ENCODE peak calls at places on chromosome 9, in five cellular contexts. B is Karpas-422, M is left ventricle myocardium inferior, K is body of pancreas, C is psoas muscle. N is an unnamed sample. For H3K4me1, the result is how much of the 10 kb centered on the place peaks cover.

GRCh38 chr9:113609562-113610318 is 146.2 kb downstream of the RGS3 start:
- DNase-seq in B (no peak), M (peak), K (peak), C (peak), N (no peak)

GRCh38 chr9:89372230-89372816 is 54.0 kb downstream of the SECISBP2 start:
- DNase-seq in B (no peak), M (no peak), K (no peak), C (no peak), N (peak)

GRCh38 chr9:95131023-95131943 is 186.2 kb downstream of the FANCC start:
- DNase-seq in B (peak), M (peak), K (peak), C (peak), N (peak)

GRCh38 chr9:90309809-90310522 is 332.7 kb downstream of the DIRAS2 start:
- DNase-seq in B (peak), M (no peak), K (peak), C (no peak), N (no peak)

GRCh38 chr9:121550569-121551512 is 51.2 kb upstream of the GGTA1 start:
- DNase-seq in B (peak), M (peak), K (peak), C (peak), N (peak)

GRCh38 chr9:33114746-33115145 is 38.3 kb upstream of the SMU1 start:
- DNase-seq in B (no peak), M (no peak), K (no peak), C (no peak), N (no peak)

GRCh38 chr9:12775373-12775962 is 648 bp downstream of the LURAP1L start:
- DNase-seq in B (no peak), M (peak), K (peak), C (peak), N (no peak)

GRCh38 chr9:14428781-14429230 is 114.9 kb upstream of the NFIB start:
- DNase-seq in B (peak), M (peak), K (peak), C (peak), N (peak)

GRCh38 chr9:3475300-3476020 is 50.3 kb downstream of the RFX3 start:
- DNase-seq in B (no peak), M (no peak), K (no peak), C (no peak), N (no peak)

GRCh38 chr9:98610711-98611110 is 98.0 kb downstream of the GABBR2 start:
- DNase-seq in B (no peak), M (no peak), K (no peak), C (no peak), N (no peak)

GRCh38 chr9:118578467-118578866 is 790.8 kb downstream of the BRINP1 start:
- DNase-seq in B (no peak), M (no peak), K (no peak), C (no peak), N (no peak)

GRCh38 chr9:110370316-110370715 is 32.7 kb upstream of the TXNDC8 start:
- DNase-seq in B (no peak), M (no peak), K (no peak), C (no peak), N (no peak)

GRCh38 chr9:12463641-12464040 is 229.5 kb upstream of the TYRP1 start:
- DNase-seq in B (no peak), M (no peak), K (no peak), C (no peak), N (no peak)

GRCh38 chr9:35651964-35652828 is 1.5 kb upstream of the SIT1 start:
- DNase-seq in B (no peak), M (no peak), K (no peak), C (no peak), N (no peak)

GRCh38 chr9:96048954-96049831 is 173.7 kb downstream of the ERCC6L2 start:
- DNase-seq in B (no peak), M (peak), K (peak), C (peak), N (no peak)

GRCh38 chr9:15219511-15219910 is 87.5 kb downstream of the TTC39B start:
- DNase-seq in B (no peak), M (no peak), K (no peak), C (no peak), N (no peak)

GRCh38 chr9:16092627-16093091 is 539.8 kb downstream of the CCDC171 start:
- DNase-seq in B (no peak), M (peak), K (peak), C (peak), N (no peak)

GRCh38 chr9:137866226-137867141 is 11.1 kb upstream of the CACNA1B start:
- DNase-seq in B (no peak), M (no peak), K (no peak), C (no peak), N (no peak)

GRCh38 chr9:35510745-35511428 is 21.0 kb downstream of the RUSC2 start:
- DNase-seq in B (no peak), M (peak), K (peak), C (peak), N (no peak)

GRCh38 chr9:83707518-83707767 is 315 bp downstream of the UBQLN1 start:
- DNase-seq in B (no peak), M (no peak), K (no peak), C (peak), N (no peak)

GRCh38 chr9:98201102-98201501 is 8.7 kb upstream of the CORO2A start:
- DNase-seq in B (peak), M (no peak), K (no peak), C (no peak), N (peak)

GRCh38 chr9:110446171-110446570 is 108.5 kb upstream of the TXNDC8 start:
- DNase-seq in B (no peak), M (no peak), K (no peak), C (no peak), N (no peak)

GRCh38 chr9:79353856-79354520 is 217.8 kb upstream of the TLE4 start:
- DNase-seq in B (no peak), M (no peak), K (no peak), C (no peak), N (no peak)

GRCh38 chr9:137482094-137482781 is 23.1 kb upstream of the NSMF start:
- DNase-seq in B (no peak), M (no peak), K (peak), C (no peak), N (no peak)

GRCh38 chr9:71624728-71625127 is 143.6 kb downstream of the CEMIP2 start:
- DNase-seq in B (no peak), M (no peak), K (no peak), C (no peak), N (no peak)

GRCh38 chr9:34715639-34716215 is 5.8 kb upstream of the CCL21 start:
- DNase-seq in B (no peak), M (no peak), K (no peak), C (no peak), N (no peak)

GRCh38 chr9:107044872-107045271 is 181.9 kb downstream of the ZNF462 start:
- DNase-seq in B (peak), M (no peak), K (no peak), C (no peak), N (peak)

GRCh38 chr9:95273369-95274051 is 44.0 kb downstream of the FANCC start:
- DNase-seq in B (no peak), M (no peak), K (no peak), C (no peak), N (no peak)

GRCh38 chr9:6307551-6308096 is 20.6 kb upstream of the TPD52L3 start:
- DNase-seq in B (no peak), M (no peak), K (no peak), C (no peak), N (no peak)

GRCh38 chr9:100472725-100473261 is at the start of gene TMEFF1:
- DNase-seq in B (no peak), M (peak), K (peak), C (peak), N (peak)

GRCh38 chr9:2241875-2242741 is 227.0 kb downstream of the SMARCA2 start:
- DNase-seq in B (peak), M (peak), K (peak), C (peak), N (peak)

GRCh38 chr9:35136866-35137265 is 21.2 kb upstream of the ATOSB start:
- DNase-seq in B (no peak), M (no peak), K (no peak), C (no peak), N (no peak)

GRCh38 chr9:126164796-126165525 is 161.7 kb upstream of the MVB12B start:
- DNase-seq in B (no peak), M (no peak), K (no peak), C (no peak), N (no peak)

GRCh38 chr9:89234186-89234585 is 55.6 kb upstream of the SHC3 start:
- DNase-seq in B (no peak), M (no peak), K (no peak), C (no peak), N (no peak)

GRCh38 chr9:76463211-76463610 is 4.2 kb downstream of the GCNT1 start:
- DNase-seq in B (peak), M (no peak), K (no peak), C (no peak), N (peak)

GRCh38 chr9:105063665-105064247 is 135.8 kb upstream of the ABCA1 start:
- DNase-seq in B (no peak), M (no peak), K (peak), C (no peak), N (no peak)

GRCh38 chr9:132197856-132198550 is 36.1 kb downstream of the NTNG2 start:
- DNase-seq in B (no peak), M (no peak), K (no peak), C (no peak), N (no peak)

GRCh38 chr9:132193227-132194110 is 31.6 kb downstream of the NTNG2 start:
- DNase-seq in B (no peak), M (no peak), K (no peak), C (no peak), N (no peak)

GRCh38 chr9:132197315-132197714 is 35.5 kb downstream of the NTNG2 start:
- DNase-seq in B (no peak), M (no peak), K (no peak), C (no peak), N (no peak)

GRCh38 chr9:132192728-132193127 is 30.9 kb downstream of the NTNG2 start:
- DNase-seq in B (no peak), M (no peak), K (peak), C (no peak), N (no peak)

GRCh38 chr9:132194508-132194907 is 32.6 kb downstream of the NTNG2 start:
- DNase-seq in B (no peak), M (no peak), K (no peak), C (no peak), N (no peak)
- H3K4me1 ChIP-seq in B (under half), M (under half), K (under half), C (under half), N (under half)

GRCh38 chr9:134057311-134057665 is 10.5 kb downstream of the BRD3 start:
- DNase-seq in B (no peak), M (peak), K (no peak), C (no peak), N (no peak)
- H3K4me1 ChIP-seq in B (under half), M (half or more), K (half or more), C (half or more), N (under half)

GRCh38 chr9:136346157-136346481 is 17.4 kb downstream of the DNLZ start:
- DNase-seq in B (no peak), M (no peak), K (no peak), C (no peak), N (no peak)

GRCh38 chr9:136343121-136343883 is 16.0 kb downstream of the GPSM1 start:
- DNase-seq in B (no peak), M (peak), K (peak), C (no peak), N (no peak)

GRCh38 chr9:136345281-136346156 is 18.0 kb downstream of the DNLZ start:
- DNase-seq in B (no peak), M (peak), K (peak), C (peak), N (no peak)

GRCh38 chr9:136343884-136344269 is 16.5 kb downstream of the GPSM1 start:
- DNase-seq in B (no peak), M (no peak), K (no peak), C (no peak), N (no peak)

DNA sequence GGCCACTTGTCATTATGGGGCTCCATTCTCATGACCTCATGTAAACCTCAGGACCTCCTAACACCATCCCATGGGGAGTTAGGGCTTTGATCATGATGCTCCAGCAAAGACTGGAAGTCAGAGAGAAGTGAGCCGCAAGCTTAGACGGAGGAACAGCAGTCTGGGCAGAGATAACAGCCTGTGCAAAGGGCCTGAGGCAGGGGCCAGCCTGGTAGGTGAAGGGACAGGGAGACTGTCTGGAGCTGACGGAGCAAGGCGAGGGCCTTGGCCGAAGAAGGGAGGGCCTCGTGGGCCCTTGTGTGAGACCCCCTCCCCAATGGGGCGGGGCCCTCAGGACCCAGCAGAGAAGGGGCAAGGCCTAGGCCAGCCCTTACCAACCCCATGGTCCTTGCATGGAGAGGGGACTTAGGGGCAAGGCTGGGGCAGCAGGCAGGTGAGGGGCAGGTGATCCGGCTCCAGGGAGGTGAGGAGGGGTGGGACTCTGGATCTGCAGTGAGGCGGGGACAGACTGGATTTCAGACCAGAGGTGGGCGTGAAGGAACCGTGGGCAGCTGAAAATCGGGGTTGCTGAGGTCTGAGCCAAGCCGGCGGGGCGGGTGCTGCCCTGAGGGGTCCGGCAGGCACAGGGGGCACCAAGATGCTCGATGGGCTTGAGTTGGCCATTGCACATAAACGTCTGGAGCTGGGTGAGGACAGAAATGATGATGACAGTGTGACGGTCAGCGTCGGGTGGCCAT is 17.4 kb downstream of the GPSM1 start:
- DNase-seq in B (no peak), M (no peak), K (no peak), C (no peak), N (no peak)
- H3K4me1 ChIP-seq in B (under half), M (half or more), K (under half), C (under half), N (under half)

DNA sequence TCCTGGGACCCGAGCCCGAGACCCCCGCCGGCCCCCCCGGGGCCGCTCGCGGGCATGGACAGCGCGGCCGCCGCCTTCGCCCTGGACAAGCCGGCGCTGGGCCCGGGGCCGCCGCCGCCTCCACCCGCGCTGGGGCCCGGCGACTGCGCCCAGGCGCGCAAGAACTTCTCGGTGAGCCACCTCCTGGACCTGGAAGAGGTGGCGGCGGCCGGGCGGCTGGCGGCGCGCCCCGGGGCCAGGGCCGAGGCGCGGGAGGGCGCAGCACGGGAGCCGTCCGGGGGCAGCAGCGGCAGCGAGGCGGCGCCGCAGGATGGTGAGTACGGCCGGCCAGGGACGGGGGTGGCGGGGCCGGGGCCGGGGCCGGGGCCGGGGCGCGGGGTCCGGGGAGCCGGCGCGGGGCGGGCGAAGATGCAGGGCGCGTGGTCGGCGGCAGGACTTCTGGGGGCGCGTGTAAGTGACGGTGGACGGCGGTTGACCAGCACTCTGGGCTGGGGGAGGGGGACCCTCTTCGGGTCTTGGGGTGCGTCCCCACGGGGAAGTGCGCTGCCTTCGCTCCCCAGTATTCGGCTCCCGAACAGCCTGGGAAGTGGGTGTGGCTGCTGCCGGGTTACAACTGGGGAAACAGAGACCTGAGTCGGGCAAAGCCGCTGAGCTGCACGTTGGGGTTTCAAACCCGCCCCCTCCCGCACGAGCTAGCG is 516 bp downstream of the PRRX2 start:
- DNase-seq in B (no peak), M (no peak), K (no peak), C (no peak), N (no peak)
- H3K4me1 ChIP-seq in B (under half), M (under half), K (under half), C (under half), N (under half)

DNA sequence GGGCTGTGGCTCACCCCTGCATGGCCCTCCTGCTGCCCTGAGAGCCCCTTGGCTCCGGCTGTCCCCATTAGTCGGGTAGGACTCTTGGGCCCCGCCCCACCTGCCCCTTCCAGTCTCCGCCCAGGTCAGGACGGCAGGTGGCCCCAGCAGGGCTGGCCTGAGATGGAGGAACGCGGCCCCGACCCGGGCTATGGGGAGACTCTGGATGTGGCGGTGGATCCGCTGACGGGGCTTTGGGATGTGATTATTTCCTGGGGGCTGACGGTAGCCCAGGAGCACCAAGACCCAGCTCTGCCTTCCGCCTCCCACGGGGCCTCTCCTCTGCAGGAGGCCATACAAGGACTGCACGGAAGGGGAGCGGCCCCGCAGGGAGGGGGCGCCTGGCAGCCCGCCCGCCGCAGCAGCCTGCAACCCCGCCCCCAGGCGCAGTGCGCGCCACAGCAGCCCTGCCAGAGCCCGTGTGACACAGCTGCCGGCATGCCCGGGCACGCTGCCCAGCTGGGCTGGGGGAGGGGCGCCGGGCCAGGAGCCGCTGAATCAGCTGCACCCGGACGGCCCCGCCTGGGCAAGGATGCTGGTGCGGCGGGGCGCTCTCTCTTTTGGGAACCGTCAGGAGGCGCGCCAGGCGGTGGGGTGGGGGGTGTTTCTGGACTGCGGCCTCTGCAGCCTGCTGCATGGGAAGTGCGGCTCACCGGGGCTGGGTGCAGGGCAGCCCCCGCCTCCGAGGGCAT is 9.2 kb downstream of the TMEM250 start:
- DNase-seq in B (peak), M (peak), K (peak), C (peak), N (peak)
- H3K4me1 ChIP-seq in B (under half), M (half or more), K (under half), C (under half), N (under half)

DNA sequence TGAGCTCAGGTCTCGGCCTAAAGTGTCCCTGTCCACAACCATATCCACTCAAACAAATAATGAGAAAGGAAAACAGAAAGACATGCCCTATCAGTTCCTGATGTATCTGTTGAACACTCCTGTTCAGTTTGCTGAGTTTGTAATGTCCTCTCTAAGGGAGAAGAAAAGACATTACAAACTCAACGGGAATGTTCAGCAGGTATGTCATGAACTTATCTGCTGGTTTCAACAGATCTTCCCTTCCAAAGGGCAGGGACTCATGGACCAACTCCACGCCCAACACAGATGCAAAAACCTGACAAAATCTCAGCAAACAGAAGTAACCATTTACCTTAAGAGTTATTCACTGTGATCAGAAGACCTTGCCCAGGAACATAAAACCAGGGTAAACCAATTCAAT is 23.7 kb downstream of the BICD2 start:
- DNase-seq in B (no peak), M (no peak), K (no peak), C (no peak), N (no peak)
- H3K4me1 ChIP-seq in B (half or more), M (half or more), K (under half), C (half or more), N (half or more)

GRCh38 chr9:38250279-38251035 is 142.0 kb upstream of the ALDH1B1 start:
- DNase-seq in B (no peak), M (no peak), K (no peak), C (no peak), N (no peak)
- H3K4me1 ChIP-seq in B (under half), M (under half), K (under half), C (under half), N (under half)